ENCODE peak calls at places on chromosome 15, in six cellular contexts. P is cardiac fibroblast; L is caudate nucleus; D is psoas muscle; F is effector memory CD8-positive, alpha-beta T cell; I is AG10803. G is an unnamed sample.
A peak's percentile ranks its signal among the peaks of the same experiment; 100 is the strongest.

GRCh38 chr15:66027268-66027806 is 158.0 kb downstream of the RAB11A start:
- DNase-seq in I (no peak), L (no peak), D (no peak), F (no peak), P (no peak), G (peak; percentile 29)

GRCh38 chr15:82763361-82764142 is 42.3 kb downstream of the FSD2 start:
- DNase-seq in L (no peak), F (no peak), I (no peak), P (no peak), D (peak; percentile 51), G (no peak)

GRCh38 chr15:70783041-70783440 is 19.7 kb upstream of the UACA start:
- DNase-seq in F (no peak), L (no peak), I (no peak), P (no peak), D (no peak), G (no peak)

GRCh38 chr15:70902105-70902504 is 9.5 kb downstream of the LRRC49 start:
- DNase-seq in F (no peak), L (no peak), D (no peak), I (peak; percentile 81), P (peak; percentile 75), G (peak; percentile 82)

GRCh38 chr15:76843269-76843668 is 61.9 kb downstream of the SCAPER start:
- DNase-seq in L (no peak), F (no peak), I (no peak), D (no peak), P (no peak), G (no peak)

GRCh38 chr15:48149858-48150257 is 28.2 kb downstream of the MYEF2 start:
- DNase-seq in P (peak; percentile 46), F (no peak), D (no peak), L (no peak), I (peak; percentile 56), G (peak; percentile 27)

GRCh38 chr15:80999623-81000036 is 1.1 kb upstream of the TLNRD1 start:
- DNase-seq in D (no peak), L (no peak), F (peak; percentile 26), P (no peak), I (no peak), G (no peak)

GRCh38 chr15:90412356-90413194 is 24.5 kb downstream of the IQGAP1 start:
- DNase-seq in L (no peak), F (no peak), P (peak; percentile 85), D (no peak), I (peak; percentile 93), G (peak; percentile 61)

GRCh38 chr15:63133786-63134185 is 12.1 kb downstream of the LACTB start:
- DNase-seq in D (no peak), P (peak; percentile 64), L (no peak), I (peak; percentile 83), F (no peak), G (peak; percentile 58)

GRCh38 chr15:69719527-69719926 is 266.9 kb downstream of the RPLP1 start:
- DNase-seq in I (no peak), F (peak; percentile 73), L (no peak), P (peak; percentile 29), D (no peak), G (no peak)

GRCh38 chr15:51093865-51094605 is 671 bp downstream of the TNFAIP8L3 start:
- DNase-seq in F (no peak), P (peak; percentile 66), L (no peak), D (peak; percentile 58), I (peak; percentile 32), G (no peak)

GRCh38 chr15:48653216-48653615 is 7.7 kb upstream of the FBN1 start:
- DNase-seq in I (no peak), D (no peak), F (no peak), L (no peak), P (no peak), G (no peak)

GRCh38 chr15:68385240-68385561 is 46.8 kb downstream of the ITGA11 start:
- DNase-seq in D (no peak), F (no peak), L (no peak), P (no peak), I (no peak), G (no peak)

GRCh38 chr15:90400759-90401314 is 12.8 kb downstream of the IQGAP1 start:
- DNase-seq in D (peak; percentile 75), L (no peak), F (peak; percentile 59), I (peak; percentile 98), P (peak; percentile 98), G (peak; percentile 94)

GRCh38 chr15:83318861-83319415 is 34.5 kb upstream of the BNC1 start:
- DNase-seq in I (no peak), P (peak; percentile 52), D (no peak), L (no peak), F (no peak), G (no peak)

GRCh38 chr15:95895510-95895909 is 435.0 kb upstream of the NR2F2 start:
- DNase-seq in I (no peak), F (no peak), D (no peak), L (no peak), P (no peak), G (no peak)

GRCh38 chr15:92624401-92624991 is 31.1 kb downstream of the FAM174B start:
- DNase-seq in P (peak; percentile 82), D (peak; percentile 80), L (peak; percentile 62), F (no peak), I (peak; percentile 74), G (no peak)

GRCh38 chr15:62099171-62099601 is 32.4 kb downstream of the C2CD4A start:
- DNase-seq in F (no peak), L (no peak), I (peak; percentile 92), D (no peak), P (peak; percentile 61), G (peak; percentile 90)

GRCh38 chr15:87227846-87228245 is 1028.7 kb downstream of the NTRK3 start:
- DNase-seq in F (no peak), D (no peak), P (no peak), I (peak; percentile 17), L (no peak), G (peak; percentile 1)

GRCh38 chr15:90818251-90819210 is 49.9 kb upstream of the FURIN start:
- DNase-seq in L (no peak), P (no peak), F (no peak), D (no peak), I (no peak), G (no peak)

GRCh38 chr15:58931985-58932384 is 1.5 kb downstream of the SLTM start:
- DNase-seq in D (no peak), P (peak; percentile 80), F (no peak), L (no peak), I (peak; percentile 70), G (peak; percentile 60)

GRCh38 chr15:68672781-68673205 is 94.0 kb downstream of the CORO2B start:
- DNase-seq in I (peak; percentile 27), F (no peak), L (no peak), D (no peak), P (peak; percentile 33), G (peak; percentile 37)

GRCh38 chr15:85048430-85048829 is 66.8 kb downstream of the PDE8A start:
- DNase-seq in L (no peak), I (peak; percentile 13), F (no peak), D (no peak), P (peak; percentile 28), G (no peak)

GRCh38 chr15:29774900-29775299 is 47.4 kb downstream of the TJP1 start:
- DNase-seq in I (peak; percentile 51), L (no peak), P (peak; percentile 42), D (no peak), F (no peak), G (peak; percentile 79)

GRCh38 chr15:41996921-41997592 is 23.8 kb downstream of the PLA2G4E start:
- DNase-seq in D (peak; percentile 40), L (no peak), I (no peak), P (no peak), F (no peak), G (no peak)

GRCh38 chr15:85284497-85284896 is 95.9 kb upstream of the AKAP13 start:
- DNase-seq in I (no peak), P (no peak), F (no peak), D (no peak), L (no peak), G (no peak)

GRCh38 chr15:69576948-69577351 is 124.3 kb downstream of the RPLP1 start:
- DNase-seq in P (no peak), D (no peak), I (no peak), F (no peak), L (no peak), G (no peak)

GRCh38 chr15:23532019-23532418 is 33.5 kb upstream of the MKRN3 start:
- DNase-seq in D (no peak), L (no peak), I (peak; percentile 8), F (no peak), P (no peak), G (peak; percentile 1)

GRCh38 chr15:66864086-66864830 is 162.2 kb downstream of the SMAD6 start:
- DNase-seq in P (no peak), F (no peak), I (no peak), L (no peak), D (no peak), G (no peak)

GRCh38 chr15:33194704-33195261 is at the start of gene FMN1:
- DNase-seq in L (peak; percentile 94), I (peak; percentile 89), F (peak; percentile 61), P (peak; percentile 90), D (peak; percentile 96), G (peak; percentile 86)

GRCh38 chr15:42385206-42385979 is 26.1 kb downstream of the CAPN3 start:
- DNase-seq in I (peak; percentile 22), L (no peak), D (no peak), F (peak; percentile 7), P (peak; percentile 72), G (peak; percentile 59)

GRCh38 chr15:85494035-85494793 is 113.8 kb downstream of the AKAP13 start:
- DNase-seq in P (peak; percentile 76), F (no peak), D (no peak), L (no peak), I (peak; percentile 74), G (peak; percentile 95)

GRCh38 chr15:47673343-47673761 is 44.0 kb upstream of the SEMA6D start:
- DNase-seq in I (no peak), P (peak; percentile 63), F (no peak), D (no peak), L (no peak), G (no peak)

GRCh38 chr15:61256231-61256630 is 27.1 kb upstream of the RORA start:
- DNase-seq in L (no peak), D (no peak), I (peak; percentile 3), P (no peak), F (no peak), G (peak; percentile 61)

GRCh38 chr15:69531302-69532027 is 78.8 kb downstream of the RPLP1 start:
- DNase-seq in P (no peak), D (no peak), I (no peak), F (no peak), L (no peak), G (no peak)

GRCh38 chr15:77530576-77530975 is 102.1 kb downstream of the LINGO1 start:
- DNase-seq in I (peak; percentile 39), D (peak; percentile 3), P (no peak), L (no peak), F (no peak), G (no peak)

GRCh38 chr15:73677146-73677607 is 7.0 kb upstream of the CD276 start:
- DNase-seq in I (peak; percentile 65), F (peak; percentile 62), P (peak; percentile 82), L (no peak), D (peak; percentile 64), G (peak; percentile 74)

GRCh38 chr15:41341519-41341918 is 8.8 kb downstream of the NUSAP1 start:
- DNase-seq in L (no peak), D (no peak), F (no peak), I (no peak), P (no peak), G (peak; percentile 15)

G was measured in fibroblast of mammary gland.